ENCODE peak calls at places on chromosomes 7 and 10, in five cellular contexts. G, U, Y, K and P are unnamed samples.

GRCh38 chr7:90411510-90411909 is 8.2 kb downstream of the CLDN12 start:
- DNase-seq in G (no peak), U (no peak), Y (no peak), K (no peak), P (no peak)

GRCh38 chr10:117138838-117139580 is 939 bp upstream of the VAX1 start:
- DNase-seq in G (no peak), U (no peak), Y (no peak), K (no peak), P (no peak)

GRCh38 chr10:30828680-30829079 is 199.1 kb upstream of the LYZL2 start:
- DNase-seq in G (no peak), U (no peak), Y (peak; percentile 59), K (no peak), P (peak; percentile 17)

GRCh38 chr7:577971-578370 is 58.3 kb upstream of the PDGFA start:
- DNase-seq in G (no peak), U (no peak), Y (peak; percentile 23), K (no peak), P (no peak)

GRCh38 chr10:73591935-73592699 is 975 bp upstream of the USP54 start:
- DNase-seq in G (no peak), U (peak; percentile 61), Y (peak; percentile 83), K (peak; percentile 87), P (no peak)

GRCh38 chr7:11605749-11606148 is 226.2 kb downstream of the THSD7A start:
- DNase-seq in G (no peak), U (no peak), Y (no peak), K (no peak), P (no peak)

GRCh38 chr7:47343056-47343455 is 238.9 kb downstream of the TNS3 start:
- DNase-seq in G (no peak), U (no peak), Y (no peak), K (peak; percentile 2), P (no peak)

GRCh38 chr10:73799899-73800559 is 11.4 kb downstream of the NDST2 start:
- DNase-seq in G (no peak), U (no peak), Y (no peak), K (no peak), P (no peak)

GRCh38 chr10:133324198-133324792 is 12.4 kb downstream of the CALY start:
- DNase-seq in G (peak; percentile 58), U (peak; percentile 53), Y (peak; percentile 66), K (peak; percentile 84), P (peak; percentile 81)

GRCh38 chr10:91162050-91162494 is 58.4 kb upstream of the PCGF5 start:
- DNase-seq in G (peak; percentile 28), U (no peak), Y (peak; percentile 54), K (no peak), P (peak; percentile 79)

GRCh38 chr7:153444591-153444990 is 607.6 kb upstream of the DPP6 start:
- DNase-seq in G (no peak), U (no peak), Y (no peak), K (no peak), P (no peak)

GRCh38 chr10:5013385-5013784 is 9.7 kb upstream of the AKR1C2 start:
- DNase-seq in G (no peak), U (no peak), Y (no peak), K (no peak), P (no peak)
- H3K4me3 ChIP-seq in G (no peak overlapping the region), U (no peak overlapping the region), Y (no peak overlapping the region), K (no peak overlapping the region), P (no peak overlapping the region)

GRCh38 chr7:98753176-98753575 is 116.6 kb downstream of the TMEM130 start:
- DNase-seq in G (no peak), U (no peak), Y (no peak), K (no peak), P (no peak)
- H3K27ac ChIP-seq in G (no peak overlapping the region), U (no peak overlapping the region), Y (no peak overlapping the region), K (no peak overlapping the region), P (no peak overlapping the region)

DNA sequence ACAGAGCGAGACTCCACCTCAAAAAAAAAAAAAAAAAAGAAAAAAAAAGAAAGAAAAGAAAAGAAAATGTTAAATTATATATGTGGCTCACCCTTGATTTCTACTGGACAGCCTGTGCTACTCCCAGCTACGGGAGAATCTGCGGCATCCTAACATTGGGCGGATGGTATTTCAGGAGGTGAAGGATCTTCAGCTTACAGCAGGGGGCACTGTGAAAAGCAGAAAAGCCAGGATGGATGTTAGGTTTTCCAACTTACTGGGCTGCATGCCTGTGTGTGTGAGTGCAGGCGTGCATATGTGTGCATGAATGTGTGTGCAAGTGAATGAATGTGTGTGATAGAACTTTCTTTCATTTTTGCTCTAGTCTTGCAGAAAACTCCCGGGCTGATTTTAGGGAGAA is 1066.5 kb downstream of the TYW1 start:
- DNase-seq in G (no peak), U (no peak), Y (peak; percentile 34), K (no peak), P (no peak)
- TF ChIP-seq CTCF in G (no peak), U (peak; percentile 22), Y (peak; percentile 64), K (no peak), P (peak; percentile 32)

GRCh38 chr7:66206909-66207240 is 1.7 kb downstream of the TPST1 start:
- DNase-seq in G (no peak), U (no peak), Y (no peak), K (no peak), P (peak; percentile 36)
- H3K4me3 ChIP-seq in G (peak overlapping the region; percentile 83), U (peak overlapping the region; percentile 92), Y (no peak overlapping the region), K (no peak overlapping the region), P (peak overlapping the region; percentile 82)

GRCh38 chr7:105000927-105001336 is 13.1 kb upstream of the KMT2E start:
- DNase-seq in G (no peak), U (no peak), Y (no peak), K (no peak), P (no peak)
- H3K27ac ChIP-seq in G (peak overlapping the region; percentile 100), U (no peak overlapping the region), Y (no peak overlapping the region), K (no peak overlapping the region), P (no peak overlapping the region)

GRCh38 chr10:70232155-70232858 is 922 bp downstream of the PPA1 start:
- DNase-seq in G (peak; percentile 40), U (peak; percentile 35), Y (peak; percentile 73), K (peak; percentile 77), P (peak; percentile 66)

GRCh38 chr10:70233939-70234300 is 691 bp upstream of the PPA1 start:
- DNase-seq in G (no peak), U (no peak), Y (no peak), K (no peak), P (no peak)

GRCh38 chr10:70234668-70235447 is 1.6 kb upstream of the PPA1 start:
- DNase-seq in G (peak; percentile 33), U (no peak), Y (peak; percentile 35), K (no peak), P (peak; percentile 55)

GRCh38 chr10:70232859-70233108 is 445 bp downstream of the PPA1 start:
- DNase-seq in G (no peak), U (no peak), Y (no peak), K (no peak), P (no peak)

DNA sequence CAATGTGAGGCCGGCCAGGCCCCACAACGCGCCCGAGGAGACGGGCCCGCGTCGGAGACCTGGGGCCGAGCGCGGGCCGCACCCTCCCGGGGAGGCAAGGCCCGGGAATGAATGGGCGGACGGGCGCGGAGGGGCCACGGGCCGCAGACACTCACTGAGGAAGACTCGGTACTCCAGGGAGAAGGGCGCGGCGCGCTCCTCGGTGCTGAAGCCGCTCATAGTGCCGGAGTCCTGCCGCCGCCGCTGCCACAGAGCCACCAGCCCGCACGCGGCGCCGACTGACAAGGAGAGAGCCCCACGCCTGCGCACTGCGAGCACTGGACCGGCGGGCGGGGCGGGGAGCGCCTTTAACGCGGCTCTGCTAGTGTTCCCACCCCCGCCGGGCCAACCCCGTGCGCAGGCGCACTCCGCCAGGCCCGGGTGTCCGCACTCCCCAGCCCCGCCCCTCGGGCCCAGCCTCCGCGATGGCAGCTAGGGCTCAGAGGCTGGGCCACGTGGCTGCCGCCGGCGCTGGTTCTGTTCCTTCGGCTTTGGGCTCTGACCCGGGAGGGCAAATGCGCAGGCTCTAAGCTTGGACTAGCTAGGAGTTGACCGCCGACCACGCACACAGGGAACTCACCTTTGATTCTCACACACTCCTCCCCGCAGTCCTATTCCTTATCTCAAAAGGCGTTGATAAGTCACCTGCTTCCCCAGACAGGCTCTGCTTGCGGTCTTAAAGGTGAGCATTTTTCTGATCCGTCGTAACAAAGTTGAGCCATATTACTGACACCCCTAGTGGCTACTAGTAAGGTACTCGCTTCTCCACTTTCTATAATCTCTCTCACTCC is at the start of gene PPA1:
- DNase-seq in G (peak; percentile 100), U (peak; percentile 99), Y (peak; percentile 99), K (peak; percentile 99), P (peak; percentile 98)
- TF ChIP-seq CTCF in G (peak; percentile 27), U (peak; percentile 2), Y (peak; percentile 48), K (peak; percentile 39), P (peak; percentile 22)

GRCh38 chr10:36097696-36098095 is 455.6 kb upstream of the FZD8 start:
- DNase-seq in G (no peak), U (no peak), Y (no peak), K (no peak), P (no peak)
- H3K4me3 ChIP-seq in G (no peak overlapping the region), U (no peak overlapping the region), Y (no peak overlapping the region), K (no peak overlapping the region), P (no peak overlapping the region)

GRCh38 chr10:23193435-23194074 is 1.4 kb downstream of the PTF1A start:
- DNase-seq in G (no peak), U (no peak), Y (no peak), K (no peak), P (no peak)
- H3K27ac ChIP-seq in G (no peak overlapping the region), U (no peak overlapping the region), Y (no peak overlapping the region), K (no peak overlapping the region), P (no peak overlapping the region)